ENCODE peak calls at places on chromosomes 4 and X, in ten cellular contexts. C is hypothalamus, V is suprapubic skin, U is H4, S is H9, G is HS-5, M is left lung, A is ELR, K is HTR-8/SVneo, J is G401. L is an unnamed sample.

GRCh38 chrX:107552976-107553375 is 75.3 kb upstream of the PRPS1 start:
- DNase-seq in C (no peak), V (no peak), U (no peak), S (no peak), G (no peak), M (no peak), A (no peak), K (no peak), J (no peak), L (no peak)

GRCh38 chr4:26687728-26688127 is 103.8 kb downstream of the TBC1D19 start:
- DNase-seq in C (no peak), V (no peak), U (no peak), S (no peak), G (peak; percentile 76), M (no peak), A (peak; percentile 92), K (peak; percentile 51), J (no peak), L (no peak)

GRCh38 chr4:80266902-80267380 is 477 bp downstream of the FGF5 start:
- DNase-seq in C (no peak), V (no peak), U (peak; percentile 12), S (peak; percentile 68), G (no peak), M (peak; percentile 70), A (peak; percentile 68), K (peak; percentile 8), J (peak; percentile 74), L (peak; percentile 28)

GRCh38 chr4:181688886-181689285 is 554.3 kb upstream of the TENM3 start:
- DNase-seq in C (no peak), V (no peak), U (no peak), S (no peak), G (no peak), M (no peak), A (peak; percentile 42), K (no peak), J (no peak), L (no peak)

GRCh38 chr4:146521543-146522097 is at the start of gene SLC10A7:
- DNase-seq in C (peak; percentile 75), V (peak; percentile 89), U (peak; percentile 64), S (peak; percentile 82), G (peak; percentile 23), M (peak; percentile 92), A (peak; percentile 77), K (peak; percentile 82), J (peak; percentile 87), L (peak; percentile 89)

GRCh38 chr4:68347845-68348244 is 2.0 kb downstream of the YTHDC1 start:
- DNase-seq in C (no peak), V (no peak), U (no peak), S (no peak), G (no peak), M (no peak), A (no peak), K (no peak), J (no peak), L (no peak)

GRCh38 chr4:138616775-138617174 is 374.6 kb upstream of the SLC7A11 start:
- DNase-seq in C (no peak), V (no peak), U (no peak), S (no peak), G (no peak), M (no peak), A (no peak), K (no peak), J (no peak), L (no peak)

GRCh38 chr4:121707344-121707743 is 10.6 kb upstream of the ANXA5 start:
- DNase-seq in C (no peak), V (no peak), U (no peak), S (no peak), G (no peak), M (no peak), A (no peak), K (no peak), J (no peak), L (no peak)

GRCh38 chr4:36322921-36323354 is 41.5 kb downstream of the DTHD1 start:
- DNase-seq in C (no peak), V (no peak), U (no peak), S (no peak), G (no peak), M (no peak), A (no peak), K (no peak), J (no peak), L (no peak)

GRCh38 chr4:47374477-47374876 is 89.0 kb downstream of the COMMD8 start:
- DNase-seq in C (no peak), V (no peak), U (no peak), S (no peak), G (peak; percentile 40), M (no peak), A (peak; percentile 83), K (peak; percentile 65), J (no peak), L (no peak)

GRCh38 chrX:47091149-47091775 is 13.0 kb downstream of the RGN start:
- DNase-seq in C (no peak), V (no peak), U (no peak), S (no peak), G (no peak), M (no peak), A (peak; percentile 1), K (no peak), J (no peak), L (no peak)

GRCh38 chrX:140510895-140511295 is 6.0 kb upstream of the SOX3 start:
- DNase-seq in C (no peak), V (no peak), U (no peak), S (peak; percentile 37), G (no peak), M (no peak), A (no peak), K (no peak), J (no peak), L (no peak)

GRCh38 chrX:154432210-154432609 is 3.7 kb downstream of the ATP6AP1 start:
- DNase-seq in C (no peak), V (no peak), U (no peak), S (no peak), G (no peak), M (no peak), A (no peak), K (no peak), J (no peak), L (no peak)

GRCh38 chr4:19358015-19358414 is 893.7 kb upstream of the SLIT2 start:
- DNase-seq in C (no peak), V (no peak), U (no peak), S (no peak), G (peak; percentile 24), M (no peak), A (peak; percentile 54), K (no peak), J (no peak), L (no peak)

GRCh38 chrX:107669276-107669675 is 41.0 kb downstream of the PRPS1 start:
- DNase-seq in C (no peak), V (no peak), U (no peak), S (peak; percentile 75), G (no peak), M (no peak), A (no peak), K (no peak), J (no peak), L (no peak)

GRCh38 chr4:5793514-5793913 is 82.5 kb downstream of the EVC start:
- DNase-seq in C (no peak), V (peak; percentile 53), U (no peak), S (peak; percentile 28), G (no peak), M (no peak), A (no peak), K (no peak), J (no peak), L (no peak)

GRCh38 chr4:177907736-177908424 is 465.6 kb upstream of the AGA start:
- DNase-seq in C (no peak), V (no peak), U (no peak), S (no peak), G (no peak), M (no peak), A (peak; percentile 15), K (no peak), J (no peak), L (no peak)

GRCh38 chrX:29145316-29145715 is 558.1 kb downstream of the IL1RAPL1 start:
- DNase-seq in C (no peak), V (no peak), U (no peak), S (no peak), G (no peak), M (no peak), A (no peak), K (no peak), J (no peak), L (no peak)

GRCh38 chr4:176150283-176150682 is 45.1 kb downstream of the SPATA4 start:
- DNase-seq in C (no peak), V (no peak), U (peak; percentile 29), S (no peak), G (no peak), M (no peak), A (peak; percentile 56), K (peak; percentile 35), J (peak; percentile 37), L (no peak)

GRCh38 chrX:1316527-1316926 is 20.1 kb upstream of the IL3RA start:
- DNase-seq in C (no peak), V (peak; percentile 86), U (no peak), S (no peak), G (no peak), M (peak; percentile 89), A (no peak), K (no peak), J (no peak), L (no peak)

GRCh38 chr4:74334636-74335035 is 26.4 kb downstream of the EPGN start:
- DNase-seq in C (no peak), V (no peak), U (no peak), S (no peak), G (no peak), M (no peak), A (no peak), K (no peak), J (no peak), L (no peak)

GRCh38 chr4:55853484-55854046 is at the start of gene EXOC1:
- DNase-seq in C (peak; percentile 89), V (peak; percentile 99), U (peak; percentile 96), S (peak; percentile 98), G (peak; percentile 87), M (peak; percentile 99), A (peak; percentile 98), K (peak; percentile 81), J (peak; percentile 97), L (peak; percentile 97)

GRCh38 chr4:34138385-34138784 is 2105.9 kb downstream of the ARAP2 start:
- DNase-seq in C (no peak), V (no peak), U (no peak), S (no peak), G (no peak), M (no peak), A (no peak), K (no peak), J (no peak), L (no peak)

GRCh38 chrX:137567474-137568232 is 1.7 kb downstream of the ZIC3 start:
- DNase-seq in C (no peak), V (no peak), U (no peak), S (peak; percentile 27), G (no peak), M (no peak), A (no peak), K (no peak), J (peak; percentile 35), L (no peak)

GRCh38 chrX:36480441-36480990 is 527.6 kb upstream of the FAM47C start:
- DNase-seq in C (no peak), V (no peak), U (no peak), S (no peak), G (no peak), M (no peak), A (no peak), K (no peak), J (no peak), L (no peak)

GRCh38 chr4:146520894-146521542 is 722 bp downstream of the SLC10A7 start:
- DNase-seq in C (no peak), V (no peak), U (peak; percentile 57), S (no peak), G (peak; percentile 4), M (no peak), A (peak; percentile 56), K (peak; percentile 34), J (peak; percentile 60), L (no peak)

GRCh38 chrX:64580035-64580434 is 184.8 kb upstream of the MTMR8 start:
- DNase-seq in C (no peak), V (no peak), U (no peak), S (peak; percentile 46), G (no peak), M (no peak), A (no peak), K (no peak), J (no peak), L (no peak)

GRCh38 chrX:49174723-49175122 is 3.0 kb downstream of the PLP2 start:
- DNase-seq in C (no peak), V (no peak), U (no peak), S (no peak), G (no peak), M (no peak), A (no peak), K (no peak), J (no peak), L (no peak)

L was measured in WERI-Rb-1.